ENCODE peak calls at places on chromosome 4, in eight cellular contexts. B is T follicular helper cell; N is stimulated activated CD4-positive, alpha-beta T cell treated with anti-CD3 and anti-CD28 coated beads, TNF-alpha, amount 100 ng/mL, for 4 hours; L is amniotic epithelial cell; V is DMS153; S is activated CD4-positive, alpha-beta T cell treated with anti-CD3 and anti-CD28 coated beads, Interleukin-2, amount 10 ng/mL, durations not matched to agents 7 days and 5 days; I is left ventricle myocardium superior; T is fibroblast of villous mesenchyme. R is an unnamed sample.

GRCh38 chr4:8257854-8258253 is 11.7 kb upstream of the HTRA3 start:
- DNase-seq in B (no peak), N (no peak), L (no peak), V (no peak), S (no peak), I (no peak), T (no peak), R (no peak)

GRCh38 chr4:74793757-74794340 is 474 bp downstream of the BTC start:
- DNase-seq in B (no peak), N (no peak), L (peak), V (peak), S (no peak), I (peak), T (no peak), R (peak)

GRCh38 chr4:20253272-20253798 is 1.6 kb downstream of the SLIT2 start:
- DNase-seq in B (no peak), N (no peak), L (peak), V (no peak), S (no peak), I (no peak), T (peak), R (peak)

GRCh38 chr4:142549726-142550463 is 296.2 kb downstream of the INPP4B start:
- DNase-seq in B (no peak), N (no peak), L (peak), V (peak), S (no peak), I (no peak), T (no peak), R (no peak)

GRCh38 chr4:158193171-158193749 is 17.0 kb upstream of the TMEM144 start:
- DNase-seq in B (no peak), N (no peak), L (peak), V (peak), S (no peak), I (no peak), T (peak), R (peak)

GRCh38 chr4:16893141-16893571 is 5.3 kb downstream of the LDB2 start:
- DNase-seq in B (no peak), N (no peak), L (no peak), V (no peak), S (peak), I (no peak), T (no peak), R (no peak)

GRCh38 chr4:74715731-74716435 is 78.4 kb downstream of the BTC start:
- DNase-seq in B (no peak), N (no peak), L (peak), V (no peak), S (no peak), I (no peak), T (no peak), R (peak)

GRCh38 chr4:20251061-20251795 is 477 bp upstream of the SLIT2 start:
- DNase-seq in B (no peak), N (no peak), L (peak), V (no peak), S (no peak), I (no peak), T (peak), R (peak)

GRCh38 chr4:30821891-30822612 is 101.9 kb downstream of the PCDH7 start:
- DNase-seq in B (no peak), N (no peak), L (peak), V (no peak), S (no peak), I (no peak), T (peak), R (no peak)

GRCh38 chr4:186932196-186932595 is 208.5 kb upstream of the FAT1 start:
- DNase-seq in B (no peak), N (no peak), L (no peak), V (peak), S (no peak), I (no peak), T (no peak), R (no peak)

GRCh38 chr4:107519057-107519456 is 201.0 kb downstream of the PAPSS1 start:
- DNase-seq in B (no peak), N (no peak), L (peak), V (no peak), S (no peak), I (no peak), T (peak), R (no peak)

GRCh38 chr4:167906851-167907250 is 185.5 kb upstream of the ANXA10 start:
- DNase-seq in B (no peak), N (no peak), L (peak), V (no peak), S (no peak), I (no peak), T (no peak), R (no peak)

GRCh38 chr4:19945979-19946380 is 305.7 kb upstream of the SLIT2 start:
- DNase-seq in B (no peak), N (no peak), L (peak), V (no peak), S (no peak), I (no peak), T (peak), R (no peak)

GRCh38 chr4:104693601-104694201 is 199.0 kb upstream of the CXXC4 start:
- DNase-seq in B (no peak), N (no peak), L (peak), V (no peak), S (no peak), I (no peak), T (peak), R (no peak)

GRCh38 chr4:8334786-8335460 is 65.4 kb downstream of the HTRA3 start:
- DNase-seq in B (no peak), N (no peak), L (no peak), V (no peak), S (no peak), I (no peak), T (no peak), R (no peak)

GRCh38 chr4:147825451-147826287 is 93.8 kb downstream of the ARHGAP10 start:
- DNase-seq in B (no peak), N (no peak), L (no peak), V (no peak), S (no peak), I (peak), T (no peak), R (no peak)

GRCh38 chr4:53587123-53587522 is 4.2 kb downstream of the LNX1 start:
- DNase-seq in B (no peak), N (no peak), L (no peak), V (no peak), S (no peak), I (no peak), T (no peak), R (no peak)

GRCh38 chr4:73608677-73609594 is 11.3 kb downstream of the RASSF6 start:
- DNase-seq in B (no peak), N (no peak), L (peak), V (peak), S (no peak), I (no peak), T (peak), R (no peak)

GRCh38 chr4:154013576-154013975 is 224.7 kb upstream of the SFRP2 start:
- DNase-seq in B (no peak), N (no peak), L (no peak), V (no peak), S (no peak), I (no peak), T (no peak), R (no peak)

GRCh38 chr4:2786152-2786671 is 6.7 kb upstream of the SH3BP2 start:
- DNase-seq in B (peak), N (peak), L (no peak), V (no peak), S (no peak), I (peak), T (no peak), R (peak)

GRCh38 chr4:139692300-139693012 is 26.8 kb downstream of the MGST2 start:
- DNase-seq in B (no peak), N (no peak), L (no peak), V (no peak), S (no peak), I (no peak), T (no peak), R (no peak)

GRCh38 chr4:119138046-119138445 is 2.4 kb downstream of the MYOZ2 start:
- DNase-seq in B (no peak), N (no peak), L (peak), V (no peak), S (no peak), I (no peak), T (peak), R (no peak)

GRCh38 chr4:17788956-17789355 is 7.5 kb upstream of the FAM184B start:
- DNase-seq in B (no peak), N (no peak), L (peak), V (no peak), S (no peak), I (no peak), T (no peak), R (no peak)